ENCODE peak calls at places on chromosomes 13 and 19, in five cellular contexts. L is upper lobe of right lung; J is CD8-positive, alpha-beta T cell; V is esophagus squamous epithelium; M is activated B cell treated with CpG ODN at 0.5 μM for 24 hours. T is an unnamed sample.

GRCh38 chr19:38656171-38656981 is 8.9 kb downstream of the ACTN4 start:
- DNase-seq in L (no peak), J (no peak), V (no peak), M (no peak), T (no peak)

GRCh38 chr13:31970237-31970930 is 61.2 kb upstream of the FRY start:
- DNase-seq in L (no peak), J (no peak), V (no peak), M (no peak), T (no peak)

GRCh38 chr13:46994492-46994891 is 97.6 kb upstream of the HTR2A start:
- DNase-seq in L (no peak), J (no peak), V (no peak), M (no peak), T (no peak)

GRCh38 chr19:17121736-17122293 is 46.2 kb downstream of the MYO9B start:
- DNase-seq in L (no peak), J (no peak), V (no peak), M (no peak), T (no peak)

GRCh38 chr19:5536337-5536894 is 31.3 kb downstream of the TINCR start:
- DNase-seq in L (peak; percentile 80), J (no peak), V (no peak), M (no peak), T (no peak)

GRCh38 chr13:51913421-51914136 is 51.8 kb downstream of the CCDC70 start:
- DNase-seq in L (no peak), J (no peak), V (no peak), M (no peak), T (no peak)

GRCh38 chr13:109910131-109910530 is 123.7 kb upstream of the IRS2 start:
- DNase-seq in L (no peak), J (no peak), V (no peak), M (no peak), T (no peak)

GRCh38 chr13:49184621-49185020 is 35.5 kb upstream of the MLNR start:
- DNase-seq in L (no peak), J (no peak), V (no peak), M (no peak), T (no peak)

GRCh38 chr19:45113628-45114027 is 20.6 kb downstream of the PPP1R37 start:
- DNase-seq in L (no peak), J (no peak), V (no peak), M (no peak), T (no peak)

GRCh38 chr19:741506-742131 is 9.3 kb upstream of the MISP start:
- DNase-seq in L (no peak), J (no peak), V (no peak), M (no peak), T (no peak)

GRCh38 chr13:102402292-102402691 is 444 bp upstream of the FGF14 start:
- DNase-seq in L (no peak), J (no peak), V (no peak), M (no peak), T (no peak)

GRCh38 chr19:33273065-33273736 is 29.1 kb downstream of the CEBPA start:
- DNase-seq in L (no peak), J (no peak), V (no peak), M (no peak), T (no peak)

GRCh38 chr13:35499131-35500051 is 22.9 kb upstream of the MAB21L1 start:
- DNase-seq in L (no peak), J (no peak), V (no peak), M (no peak), T (no peak)

GRCh38 chr19:44308011-44308410 is 3.2 kb upstream of the ZNF235 start:
- DNase-seq in L (no peak), J (no peak), V (no peak), M (no peak), T (no peak)

GRCh38 chr19:30898353-30899103 is 450.7 kb downstream of the TSHZ3 start:
- DNase-seq in L (no peak), J (no peak), V (no peak), M (no peak), T (no peak)

GRCh38 chr19:10142701-10143375 is 23.1 kb upstream of the EIF3G start:
- DNase-seq in L (peak; percentile 79), J (peak; percentile 19), V (no peak), M (no peak), T (no peak)

GRCh38 chr19:28534740-28535351 is 678.1 kb downstream of the UQCRFS1 start:
- DNase-seq in L (no peak), J (no peak), V (no peak), M (no peak), T (no peak)

GRCh38 chr19:16429066-16429758 is 42.6 kb downstream of the EPS15L1 start:
- DNase-seq in L (peak; percentile 84), J (no peak), V (no peak), M (no peak), T (no peak)

GRCh38 chr13:99614465-99614885 is 113.2 kb downstream of the TM9SF2 start:
- DNase-seq in L (no peak), J (no peak), V (no peak), M (no peak), T (no peak)

GRCh38 chr19:5250127-5250659 is 90.4 kb downstream of the PTPRS start:
- DNase-seq in L (no peak), J (no peak), V (no peak), M (no peak), T (no peak)

GRCh38 chr19:31562916-31563626 is 213.8 kb upstream of the TSHZ3 start:
- DNase-seq in L (no peak), J (no peak), V (no peak), M (no peak), T (no peak)

GRCh38 chr19:47130120-47130588 is 481 bp upstream of the SAE1 start:
- DNase-seq in L (no peak), J (no peak), V (no peak), M (no peak), T (no peak)

GRCh38 chr19:19372656-19373416 is 32.6 kb upstream of the GATAD2A start:
- DNase-seq in L (peak; percentile 85), J (no peak), V (no peak), M (no peak), T (no peak)

GRCh38 chr13:101523732-101524131 is 71.3 kb downstream of the ITGBL1 start:
- DNase-seq in L (no peak), J (no peak), V (no peak), M (no peak), T (peak; percentile 37)

GRCh38 chr13:41111454-41111853 is 21.1 kb downstream of the KBTBD6 start:
- DNase-seq in L (no peak), J (no peak), V (no peak), M (no peak), T (no peak)

GRCh38 chr13:27266937-27267336 is 3.7 kb upstream of the RASL11A start:
- DNase-seq in L (no peak), J (no peak), V (no peak), M (no peak), T (no peak)

GRCh38 chr13:74206061-74206561 is 71.9 kb upstream of the KLF12 start:
- DNase-seq in L (no peak), J (no peak), V (no peak), M (no peak), T (no peak)

DNA sequence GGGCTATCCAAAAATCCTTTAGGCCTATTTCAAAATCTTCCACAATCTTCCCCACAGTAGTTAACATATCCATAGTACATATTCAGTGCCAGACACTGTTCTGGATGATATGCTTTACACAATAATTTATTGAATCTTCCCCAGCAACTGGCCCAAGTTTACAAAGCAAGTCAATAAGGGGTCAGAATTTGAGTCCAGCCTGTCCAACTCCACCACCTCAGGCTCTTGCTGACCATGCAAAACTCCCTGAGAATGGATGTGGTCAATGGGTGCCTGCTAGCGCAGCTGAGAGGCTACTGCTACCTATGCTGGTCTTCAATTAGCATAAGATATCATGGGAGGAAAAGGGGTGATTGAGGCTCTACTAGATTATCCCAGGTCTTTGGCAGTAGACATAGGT is 529.6 kb downstream of the FGF9 start:
- DNase-seq in L (no peak), J (no peak), V (no peak), M (no peak), T (no peak)
- TF ChIP-seq CTCF in L (no peak), J (no peak), V (no peak), M (no peak), T (no peak)

GRCh38 chr19:13156968-13157882 is 7.0 kb downstream of the IER2 start:
- DNase-seq in L (no peak), J (no peak), V (no peak), M (no peak), T (no peak)
- TF ChIP-seq CTCF in L (no peak), J (no peak), V (no peak), M (no peak), T (no peak)

GRCh38 chr19:53662209-53662608 is 30.4 kb downstream of the DPRX start:
- DNase-seq in L (no peak), J (no peak), V (no peak), M (no peak), T (no peak)

GRCh38 chr19:53657330-53657729 is 25.5 kb downstream of the DPRX start:
- DNase-seq in L (no peak), J (no peak), V (no peak), M (no peak), T (no peak)

GRCh38 chr19:53660584-53660983 is 28.8 kb downstream of the DPRX start:
- DNase-seq in L (no peak), J (no peak), V (no peak), M (no peak), T (no peak)

GRCh38 chr19:53657778-53658177 is 26.0 kb downstream of the DPRX start:
- DNase-seq in L (no peak), J (no peak), V (no peak), M (no peak), T (no peak)

GRCh38 chr19:53659292-53659691 is 27.5 kb downstream of the DPRX start:
- DNase-seq in L (no peak), J (no peak), V (no peak), M (no peak), T (no peak)
- TF ChIP-seq CTCF in L (peak; percentile 45), J (no peak), V (peak; percentile 37), M (no peak), T (no peak)

GRCh38 chr13:43085545-43085944 is 62.2 kb downstream of the DNAJC15 start:
- DNase-seq in L (no peak), J (no peak), V (no peak), M (no peak), T (no peak)
- TF ChIP-seq CTCF in L (peak; percentile 75), J (peak; percentile 83), V (peak; percentile 81), M (no peak), T (peak; percentile 21)

DNA sequence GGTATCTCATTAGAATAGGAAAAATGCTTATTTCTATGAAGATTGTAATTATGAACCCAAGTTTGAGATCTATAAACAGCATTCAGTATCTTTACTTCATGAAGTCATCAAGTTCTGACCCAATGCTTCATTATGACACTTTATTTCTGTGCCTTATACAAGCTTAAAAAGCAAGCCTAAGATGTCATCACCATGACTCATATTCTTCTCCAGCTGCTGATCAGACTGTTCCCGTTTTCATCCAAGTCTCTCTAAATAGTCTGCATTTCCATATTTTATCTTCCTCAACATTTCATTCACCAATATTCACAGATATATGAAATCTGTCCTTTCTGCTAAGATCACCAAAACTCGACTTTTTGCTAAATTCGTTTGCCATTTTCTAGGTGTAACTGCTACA is 1247.2 kb upstream of the PRR20A start:
- DNase-seq in L (no peak), J (no peak), V (no peak), M (no peak), T (no peak)
- TF ChIP-seq CTCF in L (no peak), J (no peak), V (no peak), M (no peak), T (no peak)

GRCh38 chr13:30552567-30552966 is 65.2 kb upstream of the USPL1 start:
- DNase-seq in L (no peak), J (no peak), V (no peak), M (no peak), T (no peak)

GRCh38 chr13:30545320-30545719 is 72.4 kb upstream of the USPL1 start:
- DNase-seq in L (no peak), J (no peak), V (no peak), M (no peak), T (no peak)

GRCh38 chr13:30551194-30551593 is 66.5 kb upstream of the USPL1 start:
- DNase-seq in L (no peak), J (no peak), V (no peak), M (no peak), T (peak; percentile 16)
- TF ChIP-seq CTCF in L (peak; percentile 36), J (peak; percentile 33), V (peak; percentile 58), M (no peak), T (peak; percentile 23)

T was measured in HFF-Myc.